ENCODE peak calls at places on chromosomes 11 and 22, in ten cellular contexts. W is choroid plexus epithelial cell, K is upper lobe of left lung, P is astrocyte of the cerebellum, V is adrenal gland, E is neural progenitor cell, F is fibroblast of pulmonary artery, Y is right atrium auricular region, M is left ventricle myocardium inferior, O is mucosa of descending colon. U is an unnamed sample.

GRCh38 chr11:131977854-131978253 is 607.4 kb downstream of the NTM start:
- DNase-seq in F (peak), O (no peak), P (peak), K (no peak), Y (no peak), M (no peak), E (no peak), V (no peak), W (peak), U (peak)

GRCh38 chr11:61486004-61486615 is 22.4 kb upstream of the LRRC10B start:
- DNase-seq in O (no peak), K (no peak), V (no peak), W (no peak), M (no peak), E (no peak), F (no peak), Y (no peak), P (no peak), U (no peak)

GRCh38 chr11:62680825-62681240 is 2.0 kb upstream of the UBXN1 start:
- DNase-seq in M (peak), E (peak), K (peak), V (peak), Y (peak), F (peak), W (peak), P (peak), O (no peak), U (no peak)

GRCh38 chr11:79198898-79199250 is 242.0 kb downstream of the TENM4 start:
- DNase-seq in Y (no peak), W (peak), M (no peak), O (no peak), F (peak), K (no peak), E (no peak), V (no peak), P (no peak), U (no peak)

GRCh38 chr22:37303821-37304274 is 21.5 kb downstream of the CYTH4 start:
- DNase-seq in V (peak), M (no peak), P (peak), Y (peak), K (peak), O (no peak), W (peak), E (no peak), F (peak), U (peak)

GRCh38 chr11:98531576-98531975 is 489.2 kb upstream of the CNTN5 start:
- DNase-seq in W (no peak), Y (no peak), P (no peak), F (no peak), O (no peak), V (no peak), M (no peak), K (no peak), E (peak), U (no peak)

GRCh38 chr11:41246399-41246745 is 213.1 kb downstream of the LRRC4C start:
- DNase-seq in F (no peak), Y (no peak), M (no peak), V (no peak), E (no peak), P (no peak), W (no peak), K (no peak), O (no peak), U (no peak)

GRCh38 chr11:31160504-31161422 is 208.8 kb downstream of the DCDC1 start:
- DNase-seq in W (peak), V (no peak), M (no peak), Y (no peak), E (peak), K (no peak), P (no peak), O (no peak), F (peak), U (no peak)

GRCh38 chr11:83158474-83158786 is 1.5 kb downstream of the PCF11 start:
- DNase-seq in K (no peak), V (no peak), W (no peak), F (no peak), E (no peak), Y (no peak), M (no peak), O (no peak), P (no peak), U (no peak)

GRCh38 chr11:94938399-94939055 is 34.8 kb downstream of the CWC15 start:
- DNase-seq in O (no peak), Y (peak), P (peak), M (peak), V (peak), K (peak), F (peak), E (no peak), W (peak), U (peak)

GRCh38 chr11:19160839-19161238 is 40.9 kb downstream of the CSRP3 start:
- DNase-seq in V (no peak), W (no peak), O (no peak), K (no peak), Y (no peak), F (peak), E (no peak), M (no peak), P (no peak), U (no peak)
- TF ChIP-seq CTCF in V (no peak), W (no peak), O (no peak), K (no peak), Y (no peak), F (no peak), E (no peak), M (peak), P (no peak), U (no peak)

GRCh38 chr11:45884596-45885185 is 760 bp upstream of the MAPK8IP1 start:
- DNase-seq in K (no peak), M (no peak), V (no peak), Y (no peak), P (no peak), E (no peak), F (no peak), W (no peak), O (no peak), U (no peak)
- H3K4me3 ChIP-seq in K (no peak), M (peak), V (no peak), Y (no peak), P (no peak), E (no peak), F (no peak), W (no peak), O (no peak), U (no peak)

GRCh38 chr11:26330255-26330654 is 1.7 kb upstream of the ANO3 start:
- DNase-seq in Y (no peak), W (no peak), V (no peak), K (no peak), F (no peak), E (no peak), M (no peak), O (no peak), P (no peak), U (no peak)

GRCh38 chr11:26333906-26334305 is 2.0 kb downstream of the ANO3 start:
- DNase-seq in F (peak), P (no peak), V (no peak), K (no peak), W (peak), Y (no peak), O (no peak), E (no peak), M (no peak), U (no peak)

GRCh38 chr11:26335903-26336302 is 4.0 kb downstream of the ANO3 start:
- DNase-seq in M (no peak), W (no peak), E (no peak), O (no peak), P (no peak), V (no peak), Y (no peak), K (no peak), F (no peak), U (no peak)

GRCh38 chr11:26332572-26332915 is 614 bp downstream of the ANO3 start:
- DNase-seq in V (no peak), O (no peak), F (peak), W (peak), E (no peak), P (no peak), K (no peak), M (no peak), Y (no peak), U (no peak)

GRCh38 chr11:26331911-26332571 is at the start of gene ANO3:
- DNase-seq in V (peak), M (peak), Y (no peak), K (peak), W (peak), P (peak), F (peak), E (peak), O (peak), U (peak)
- TF ChIP-seq CTCF in V (peak), M (peak), Y (peak), K (no peak), W (peak), P (peak), F (peak), E (peak), O (no peak), U (peak)

DNA sequence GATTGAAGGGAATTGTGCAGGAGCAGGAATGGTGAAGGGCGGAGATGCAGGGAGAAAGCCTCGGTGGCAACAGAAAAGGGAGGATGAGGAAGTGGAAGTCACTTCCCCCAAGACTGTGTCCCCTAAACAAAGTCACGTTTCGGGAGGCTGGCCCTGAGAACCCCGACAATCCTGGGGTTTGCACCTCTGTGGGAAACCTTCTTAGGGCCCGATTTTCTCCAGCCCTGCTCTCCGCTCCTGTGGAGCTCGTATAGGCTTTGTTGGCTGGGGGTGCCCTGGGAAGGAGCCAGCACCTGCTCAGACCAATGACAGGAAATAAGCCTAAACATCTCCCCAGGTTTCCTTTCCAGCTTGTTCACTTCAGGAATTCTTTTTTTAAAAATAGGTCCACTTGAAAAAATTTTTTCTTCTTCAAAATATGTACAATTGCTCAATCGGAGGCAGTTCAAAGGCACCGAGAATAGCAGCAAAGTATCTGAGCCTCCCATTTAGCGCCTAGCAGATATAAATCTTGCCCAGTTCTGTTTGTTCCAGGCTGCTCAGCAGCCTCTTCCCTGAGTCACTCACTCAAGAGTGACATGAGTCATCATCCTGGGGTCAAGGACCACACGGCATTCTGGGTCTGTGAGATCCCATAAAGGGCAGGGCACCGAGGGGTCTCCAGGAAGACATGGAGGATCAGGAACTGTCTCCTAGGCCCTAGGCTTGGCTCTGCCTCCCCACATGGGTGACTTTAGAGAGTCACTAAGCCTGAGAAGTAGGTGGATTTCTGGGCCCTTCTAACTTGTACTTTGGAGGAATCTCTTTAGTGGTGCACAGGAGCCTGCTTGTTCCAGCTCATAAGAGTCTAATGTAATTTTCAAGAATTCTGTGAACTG is 34.0 kb downstream of the IRAG1 start:
- DNase-seq in M (no peak), P (peak), O (no peak), K (peak), W (peak), Y (no peak), E (no peak), F (peak), V (peak), U (peak)
- H3K4me3 ChIP-seq in M (no peak), P (no peak), O (no peak), K (no peak), W (no peak), Y (no peak), E (no peak), F (no peak), V (no peak), U (no peak)

U was measured in BJ.